ENCODE peak calls at places on chromosomes 1 and 21, in seven cellular contexts. B is sigmoid colon, R is GM12878, K is K562, L is ovary, Q is tibial nerve, Y is transverse colon. P is an unnamed sample.

GRCh38 chr1:113147073-113147625 is 74.2 kb downstream of the LRIG2 start:
- DNase-seq in B (no peak), R (no peak), K (no peak), L (no peak), Q (no peak), Y (no peak), P (no peak)

GRCh38 chr1:87592156-87592555 is 263.5 kb downstream of the LMO4 start:
- DNase-seq in B (no peak), R (peak; percentile 24), K (no peak), L (no peak), Q (no peak), Y (no peak), P (no peak)

GRCh38 chr1:103162360-103162759 is 54.0 kb upstream of the COL11A1 start:
- DNase-seq in B (no peak), R (no peak), K (no peak), L (no peak), Q (no peak), Y (no peak), P (no peak)

GRCh38 chr1:235006132-235006721 is 122.4 kb downstream of the TOMM20 start:
- DNase-seq in B (no peak), R (peak; percentile 74), K (no peak), L (no peak), Q (no peak), Y (no peak), P (no peak)

GRCh38 chr1:200874694-200875093 is 1.9 kb downstream of the GPR25 start:
- DNase-seq in B (peak; percentile 35), R (no peak), K (no peak), L (no peak), Q (no peak), Y (no peak), P (no peak)

GRCh38 chr1:67612690-67613322 is 72.2 kb upstream of the GADD45A start:
- DNase-seq in B (no peak), R (no peak), K (no peak), L (peak; percentile 54), Q (no peak), Y (no peak), P (no peak)

GRCh38 chr1:1990222-1990621 is 13.4 kb downstream of the CFAP74 start:
- DNase-seq in B (no peak), R (no peak), K (no peak), L (peak; percentile 62), Q (no peak), Y (no peak), P (no peak)

GRCh38 chr1:51285055-51285454 is 45.3 kb downstream of the TTC39A start:
- DNase-seq in B (no peak), R (peak; percentile 53), K (peak; percentile 27), L (no peak), Q (no peak), Y (no peak), P (no peak)

GRCh38 chr1:112927462-112927971 is 28.5 kb downstream of the SLC16A1 start:
- DNase-seq in B (no peak), R (no peak), K (no peak), L (no peak), Q (no peak), Y (no peak), P (no peak)

GRCh38 chr1:38672692-38673091 is 186.9 kb downstream of the RRAGC start:
- DNase-seq in B (no peak), R (no peak), K (no peak), L (no peak), Q (no peak), Y (no peak), P (no peak)

GRCh38 chr21:27269646-27270045 is 302.8 kb upstream of the ADAMTS5 start:
- DNase-seq in B (no peak), R (no peak), K (no peak), L (no peak), Q (no peak), Y (no peak), P (no peak)

GRCh38 chr1:231214918-231215675 is 25.9 kb upstream of the GNPAT start:
- DNase-seq in B (no peak), R (no peak), K (no peak), L (no peak), Q (no peak), Y (no peak), P (no peak)

GRCh38 chr1:181112071-181112929 is 23.8 kb downstream of the IER5 start:
- DNase-seq in B (peak; percentile 94), R (no peak), K (peak; percentile 70), L (peak; percentile 50), Q (peak; percentile 35), Y (peak; percentile 77), P (peak; percentile 89)

GRCh38 chr1:27772071-27772470 is 948 bp upstream of the STX12 start:
- DNase-seq in B (no peak), R (no peak), K (no peak), L (no peak), Q (no peak), Y (no peak), P (no peak)

GRCh38 chr1:178613271-178613945 is 100.5 kb downstream of the TEX35 start:
- DNase-seq in B (no peak), R (no peak), K (no peak), L (no peak), Q (no peak), Y (no peak), P (no peak)

GRCh38 chr1:208172389-208173140 is 71.6 kb downstream of the PLXNA2 start:
- DNase-seq in B (no peak), R (no peak), K (no peak), L (no peak), Q (no peak), Y (no peak), P (no peak)

GRCh38 chr1:202968895-202969295 is 1.8 kb upstream of the CYB5R1 start:
- DNase-seq in B (peak; percentile 74), R (peak; percentile 33), K (peak; percentile 77), L (no peak), Q (no peak), Y (peak; percentile 50), P (no peak)

GRCh38 chr1:220956861-220957605 is 77.8 kb downstream of the HLX start:
- DNase-seq in B (no peak), R (no peak), K (no peak), L (no peak), Q (no peak), Y (no peak), P (no peak)

GRCh38 chr1:220966874-220967631 is 87.8 kb downstream of the HLX start:
- DNase-seq in B (no peak), R (no peak), K (peak; percentile 77), L (no peak), Q (no peak), Y (no peak), P (no peak)

GRCh38 chr1:220966473-220966872 is 87.2 kb downstream of the HLX start:
- DNase-seq in B (no peak), R (no peak), K (no peak), L (no peak), Q (no peak), Y (no peak), P (no peak)

GRCh38 chr1:220958234-220958633 is 79.0 kb downstream of the HLX start:
- DNase-seq in B (no peak), R (no peak), K (no peak), L (no peak), Q (no peak), Y (no peak), P (no peak)

DNA sequence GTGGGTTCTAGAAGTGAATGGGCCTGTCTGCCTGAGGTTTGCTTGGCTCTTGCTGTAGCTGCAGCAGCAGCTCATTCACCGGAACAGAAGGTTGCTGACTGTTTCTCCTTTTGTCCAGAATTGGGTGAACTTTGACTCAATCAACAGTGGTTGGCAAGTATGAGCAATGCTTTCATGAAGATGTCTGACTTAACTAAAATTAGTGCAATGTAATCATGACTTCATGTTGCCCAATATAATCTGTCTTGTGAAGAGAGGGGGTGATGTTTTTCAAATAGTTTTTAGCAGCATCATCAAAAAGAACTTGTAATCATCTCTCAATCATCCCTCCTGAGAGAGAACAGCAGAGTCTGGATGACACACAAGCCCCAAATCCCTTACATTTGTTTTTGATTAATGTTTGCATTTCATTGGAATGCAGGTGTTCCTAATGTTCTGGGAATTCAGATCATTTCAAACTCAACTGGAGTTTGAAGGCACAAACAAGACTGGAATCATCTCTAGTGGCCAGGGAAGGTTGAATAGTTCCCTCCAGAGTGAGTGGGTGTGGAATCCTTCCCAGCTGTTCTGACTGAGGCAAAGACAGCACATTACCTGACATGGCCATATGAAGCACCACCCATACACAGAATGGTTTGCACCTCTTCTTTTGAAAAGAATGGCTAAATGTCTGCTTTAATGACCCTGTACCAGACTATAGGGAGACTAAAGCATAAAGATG is 82.9 kb downstream of the HLX start:
- DNase-seq in B (no peak), R (no peak), K (no peak), L (no peak), Q (no peak), Y (no peak), P (no peak)
- TF ChIP-seq EP300 in B (no peak), R (no peak), K (no peak), L (no peak), Q (peak; percentile 84), Y (no peak), P (no peak)

GRCh38 chr21:45364464-45365185 is 40.3 kb upstream of the COL18A1 start:
- DNase-seq in B (peak; percentile 89), R (no peak), K (no peak), L (peak; percentile 64), Q (no peak), Y (no peak), P (no peak)

GRCh38 chr21:45365186-45365607 is 39.8 kb upstream of the COL18A1 start:
- DNase-seq in B (no peak), R (no peak), K (no peak), L (no peak), Q (no peak), Y (no peak), P (no peak)

GRCh38 chr21:45365608-45366241 is 39.2 kb upstream of the COL18A1 start:
- DNase-seq in B (no peak), R (no peak), K (no peak), L (peak; percentile 45), Q (no peak), Y (no peak), P (no peak)

GRCh38 chr21:45362748-45363145 is 42.2 kb upstream of the COL18A1 start:
- DNase-seq in B (no peak), R (no peak), K (no peak), L (peak; percentile 50), Q (no peak), Y (no peak), P (no peak)

GRCh38 chr21:45363921-45364463 is 41.0 kb upstream of the COL18A1 start:
- DNase-seq in B (peak; percentile 95), R (peak; percentile 8), K (peak; percentile 75), L (peak; percentile 89), Q (peak; percentile 76), Y (peak; percentile 66), P (peak; percentile 91)
- TF ChIP-seq EP300 in B (peak; percentile 87), R (no peak), K (no peak), L (peak; percentile 84), Q (peak; percentile 97), Y (no peak), P (no peak)

DNA sequence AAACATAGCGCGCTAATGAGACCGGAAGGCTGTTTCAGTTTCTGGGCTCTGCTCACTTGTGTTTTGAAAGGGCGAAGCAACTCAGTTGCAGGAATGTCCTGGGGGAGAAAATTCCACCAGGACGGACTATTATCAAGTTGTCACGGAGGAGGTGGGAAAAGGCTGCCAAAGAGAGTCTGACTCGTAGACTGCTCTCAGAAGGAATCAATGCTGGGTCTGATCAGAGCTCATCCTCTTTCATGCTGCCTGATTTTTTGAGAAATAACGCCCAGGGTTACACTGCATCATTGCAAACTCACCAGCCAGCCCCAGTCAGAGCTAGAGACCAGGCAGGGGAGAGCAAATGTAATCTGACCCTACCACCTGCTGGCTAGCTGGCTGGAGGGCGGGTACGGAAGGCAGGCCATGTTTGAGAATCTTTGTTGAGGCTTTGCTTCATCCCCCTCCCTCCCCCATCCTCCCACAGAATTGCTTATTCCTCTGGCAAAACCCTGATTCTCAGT is 36.4 kb upstream of the BCL9 start:
- DNase-seq in B (no peak), R (no peak), K (peak; percentile 21), L (peak; percentile 58), Q (no peak), Y (no peak), P (no peak)
- TF ChIP-seq EP300 in B (no peak), R (no peak), K (no peak), L (no peak), Q (no peak), Y (no peak), P (no peak)

GRCh38 chr1:201916649-201917249 is 28.1 kb downstream of the SHISA4 start:
- DNase-seq in B (peak; percentile 95), R (no peak), K (peak; percentile 72), L (peak; percentile 84), Q (peak; percentile 91), Y (peak; percentile 69), P (no peak)
- TF ChIP-seq EP300 in B (peak; percentile 57), R (no peak), K (peak; percentile 23), L (no peak), Q (peak; percentile 96), Y (no peak), P (no peak)